ENCODE peak calls at places on chromosomes 1 and 21, in five cellular contexts. One of them, this sample, is unnamed.

GRCh38 chr1:7292714-7293419 is 478.2 kb upstream of the VAMP3 start:
- DNase-seq in NT2/D1: no peak
- DNase-seq in CD8-positive, alpha-beta T cell: no peak
- DNase-seq in stimulated activated CD4-positive, alpha-beta T cell treated with anti-CD3 and anti-CD28 coated beads, Interleukin-1b, Interleukin-23, amount 100 ng/mL, for 4 hours: no peak
- DNase-seq in psoas muscle: no peak
- DNase-seq in this sample: no peak

GRCh38 chr1:145878724-145879123 is 6.9 kb downstream of the ANKRD35 start:
- DNase-seq in NT2/D1: no peak
- DNase-seq in CD8-positive, alpha-beta T cell: no peak
- DNase-seq in stimulated activated CD4-positive, alpha-beta T cell treated with anti-CD3 and anti-CD28 coated beads, Interleukin-1b, Interleukin-23, amount 100 ng/mL, for 4 hours: no peak
- DNase-seq in psoas muscle: no peak
- DNase-seq in this sample: no peak

GRCh38 chr1:2079396-2080085 is 29.3 kb downstream of the PRKCZ start:
- DNase-seq in NT2/D1: no peak
- DNase-seq in CD8-positive, alpha-beta T cell: no peak
- DNase-seq in stimulated activated CD4-positive, alpha-beta T cell treated with anti-CD3 and anti-CD28 coated beads, Interleukin-1b, Interleukin-23, amount 100 ng/mL, for 4 hours: no peak
- DNase-seq in psoas muscle: no peak
- DNase-seq in this sample: no peak

GRCh38 chr1:85581138-85581801 is 709 bp downstream of the CCN1 start:
- DNase-seq in NT2/D1: no peak
- DNase-seq in CD8-positive, alpha-beta T cell: no peak
- DNase-seq in stimulated activated CD4-positive, alpha-beta T cell treated with anti-CD3 and anti-CD28 coated beads, Interleukin-1b, Interleukin-23, amount 100 ng/mL, for 4 hours: no peak
- DNase-seq in psoas muscle: peak
- DNase-seq in this sample: peak

GRCh38 chr1:26126321-26127084 is 14.9 kb downstream of the PDIK1L start:
- DNase-seq in NT2/D1: no peak
- DNase-seq in CD8-positive, alpha-beta T cell: peak
- DNase-seq in stimulated activated CD4-positive, alpha-beta T cell treated with anti-CD3 and anti-CD28 coated beads, Interleukin-1b, Interleukin-23, amount 100 ng/mL, for 4 hours: peak
- DNase-seq in psoas muscle: no peak
- DNase-seq in this sample: no peak

GRCh38 chr1:2586154-2587070 is at the start of gene PRXL2B:
- DNase-seq in NT2/D1: peak
- DNase-seq in CD8-positive, alpha-beta T cell: peak
- DNase-seq in stimulated activated CD4-positive, alpha-beta T cell treated with anti-CD3 and anti-CD28 coated beads, Interleukin-1b, Interleukin-23, amount 100 ng/mL, for 4 hours: peak
- DNase-seq in psoas muscle: peak
- DNase-seq in this sample: peak

GRCh38 chr1:201622824-201623223 is 83.9 kb downstream of the NAV1 start:
- DNase-seq in NT2/D1: no peak
- DNase-seq in CD8-positive, alpha-beta T cell: no peak
- DNase-seq in stimulated activated CD4-positive, alpha-beta T cell treated with anti-CD3 and anti-CD28 coated beads, Interleukin-1b, Interleukin-23, amount 100 ng/mL, for 4 hours: no peak
- DNase-seq in psoas muscle: no peak
- DNase-seq in this sample: no peak

GRCh38 chr1:186492531-186493291 is 31.8 kb upstream of the PDC start:
- DNase-seq in NT2/D1: no peak
- DNase-seq in CD8-positive, alpha-beta T cell: no peak
- DNase-seq in stimulated activated CD4-positive, alpha-beta T cell treated with anti-CD3 and anti-CD28 coated beads, Interleukin-1b, Interleukin-23, amount 100 ng/mL, for 4 hours: no peak
- DNase-seq in psoas muscle: no peak
- DNase-seq in this sample: no peak

GRCh38 chr1:87146986-87147385 is 181.7 kb upstream of the LMO4 start:
- DNase-seq in NT2/D1: no peak
- DNase-seq in CD8-positive, alpha-beta T cell: no peak
- DNase-seq in stimulated activated CD4-positive, alpha-beta T cell treated with anti-CD3 and anti-CD28 coated beads, Interleukin-1b, Interleukin-23, amount 100 ng/mL, for 4 hours: no peak
- DNase-seq in psoas muscle: no peak
- DNase-seq in this sample: no peak

GRCh38 chr1:31736675-31737074 is 27.5 kb downstream of the ADGRB2 start:
- DNase-seq in NT2/D1: no peak
- DNase-seq in CD8-positive, alpha-beta T cell: no peak
- DNase-seq in stimulated activated CD4-positive, alpha-beta T cell treated with anti-CD3 and anti-CD28 coated beads, Interleukin-1b, Interleukin-23, amount 100 ng/mL, for 4 hours: peak
- DNase-seq in psoas muscle: peak
- DNase-seq in this sample: no peak

GRCh38 chr1:77100870-77101269 is 118.4 kb downstream of the PIGK start:
- DNase-seq in NT2/D1: no peak
- DNase-seq in CD8-positive, alpha-beta T cell: no peak
- DNase-seq in stimulated activated CD4-positive, alpha-beta T cell treated with anti-CD3 and anti-CD28 coated beads, Interleukin-1b, Interleukin-23, amount 100 ng/mL, for 4 hours: no peak
- DNase-seq in psoas muscle: no peak
- DNase-seq in this sample: no peak

GRCh38 chr1:50279622-50280320 is 143.5 kb downstream of the DMRTA2 start:
- DNase-seq in NT2/D1: peak
- DNase-seq in CD8-positive, alpha-beta T cell: no peak
- DNase-seq in stimulated activated CD4-positive, alpha-beta T cell treated with anti-CD3 and anti-CD28 coated beads, Interleukin-1b, Interleukin-23, amount 100 ng/mL, for 4 hours: no peak
- DNase-seq in psoas muscle: no peak
- DNase-seq in this sample: no peak

GRCh38 chr1:161227196-161227871 is 1.5 kb downstream of the TOMM40L start:
- DNase-seq in NT2/D1: peak
- DNase-seq in CD8-positive, alpha-beta T cell: peak
- DNase-seq in stimulated activated CD4-positive, alpha-beta T cell treated with anti-CD3 and anti-CD28 coated beads, Interleukin-1b, Interleukin-23, amount 100 ng/mL, for 4 hours: peak
- DNase-seq in psoas muscle: peak
- DNase-seq in this sample: peak

GRCh38 chr1:183520379-183520778 is 48.1 kb downstream of the SMG7 start:
- DNase-seq in NT2/D1: no peak
- DNase-seq in CD8-positive, alpha-beta T cell: no peak
- DNase-seq in stimulated activated CD4-positive, alpha-beta T cell treated with anti-CD3 and anti-CD28 coated beads, Interleukin-1b, Interleukin-23, amount 100 ng/mL, for 4 hours: no peak
- DNase-seq in psoas muscle: no peak
- DNase-seq in this sample: no peak

GRCh38 chr21:15057290-15057689 is 7.5 kb downstream of the NRIP1 start:
- DNase-seq in NT2/D1: no peak
- DNase-seq in CD8-positive, alpha-beta T cell: no peak
- DNase-seq in stimulated activated CD4-positive, alpha-beta T cell treated with anti-CD3 and anti-CD28 coated beads, Interleukin-1b, Interleukin-23, amount 100 ng/mL, for 4 hours: no peak
- DNase-seq in psoas muscle: no peak
- DNase-seq in this sample: no peak

GRCh38 chr1:209755926-209756607 is at the start of gene TRAF3IP3:
- DNase-seq in NT2/D1: no peak
- DNase-seq in CD8-positive, alpha-beta T cell: peak
- DNase-seq in stimulated activated CD4-positive, alpha-beta T cell treated with anti-CD3 and anti-CD28 coated beads, Interleukin-1b, Interleukin-23, amount 100 ng/mL, for 4 hours: peak
- DNase-seq in psoas muscle: no peak
- DNase-seq in this sample: no peak

GRCh38 chr1:221166559-221167318 is 287.5 kb downstream of the HLX start:
- DNase-seq in NT2/D1: no peak
- DNase-seq in CD8-positive, alpha-beta T cell: no peak
- DNase-seq in stimulated activated CD4-positive, alpha-beta T cell treated with anti-CD3 and anti-CD28 coated beads, Interleukin-1b, Interleukin-23, amount 100 ng/mL, for 4 hours: no peak
- DNase-seq in psoas muscle: no peak
- DNase-seq in this sample: no peak

GRCh38 chr1:239125027-239125426 is 261.3 kb upstream of the CHRM3 start:
- DNase-seq in NT2/D1: peak
- DNase-seq in CD8-positive, alpha-beta T cell: no peak
- DNase-seq in stimulated activated CD4-positive, alpha-beta T cell treated with anti-CD3 and anti-CD28 coated beads, Interleukin-1b, Interleukin-23, amount 100 ng/mL, for 4 hours: no peak
- DNase-seq in psoas muscle: no peak
- DNase-seq in this sample: no peak

This sample was measured in right lobe of liver.